ENCODE peak calls at places on chromosomes 12 and 14, in seven cellular contexts. One of them, this sample, is unnamed.

GRCh38 chr14:64942531-64943111 is at the start of gene GPX2:
- DNase-seq in astrocyte of the spinal cord: no peak
- DNase-seq in choroid plexus epithelial cell: no peak
- DNase-seq in psoas muscle: no peak
- DNase-seq in GM13976: no peak
- DNase-seq in fibroblast of mammary gland: no peak
- DNase-seq in cardiac fibroblast: no peak
- DNase-seq in this sample: no peak

GRCh38 chr14:99093532-99094517 is 178.2 kb downstream of the BCL11B start:
- DNase-seq in GM13976: no peak
- DNase-seq in choroid plexus epithelial cell: no peak
- DNase-seq in cardiac fibroblast: no peak
- DNase-seq in fibroblast of mammary gland: no peak
- DNase-seq in psoas muscle: no peak
- DNase-seq in astrocyte of the spinal cord: peak
- DNase-seq in this sample: no peak

GRCh38 chr14:84340938-84341337 is 1189.0 kb upstream of the FLRT2 start:
- DNase-seq in psoas muscle: no peak
- DNase-seq in fibroblast of mammary gland: peak
- DNase-seq in astrocyte of the spinal cord: peak
- DNase-seq in GM13976: no peak
- DNase-seq in cardiac fibroblast: peak
- DNase-seq in choroid plexus epithelial cell: no peak
- DNase-seq in this sample: no peak

GRCh38 chr12:58920102-58920955 is at the start of gene LRIG3:
- DNase-seq in cardiac fibroblast: peak
- DNase-seq in psoas muscle: peak
- DNase-seq in choroid plexus epithelial cell: peak
- DNase-seq in GM13976: peak
- DNase-seq in astrocyte of the spinal cord: peak
- DNase-seq in fibroblast of mammary gland: peak
- DNase-seq in this sample: no peak

GRCh38 chr12:96989916-96990315 is 82.9 kb downstream of the NEDD1 start:
- DNase-seq in psoas muscle: no peak
- DNase-seq in cardiac fibroblast: peak
- DNase-seq in GM13976: no peak
- DNase-seq in fibroblast of mammary gland: no peak
- DNase-seq in choroid plexus epithelial cell: peak
- DNase-seq in astrocyte of the spinal cord: peak
- DNase-seq in this sample: no peak

GRCh38 chr14:33465952-33466700 is 484.7 kb downstream of the EGLN3 start:
- DNase-seq in fibroblast of mammary gland: no peak
- DNase-seq in choroid plexus epithelial cell: peak
- DNase-seq in astrocyte of the spinal cord: no peak
- DNase-seq in GM13976: no peak
- DNase-seq in psoas muscle: no peak
- DNase-seq in cardiac fibroblast: peak
- DNase-seq in this sample: no peak

GRCh38 chr12:87930033-87930432 is 99.2 kb downstream of the C12orf50 start:
- DNase-seq in GM13976: no peak
- DNase-seq in astrocyte of the spinal cord: peak
- DNase-seq in psoas muscle: no peak
- DNase-seq in choroid plexus epithelial cell: peak
- DNase-seq in fibroblast of mammary gland: peak
- DNase-seq in cardiac fibroblast: peak
- DNase-seq in this sample: no peak

GRCh38 chr14:92373336-92373735 is 50.4 kb downstream of the SLC24A4 start:
- DNase-seq in GM13976: no peak
- DNase-seq in cardiac fibroblast: peak
- DNase-seq in fibroblast of mammary gland: no peak
- DNase-seq in psoas muscle: no peak
- DNase-seq in choroid plexus epithelial cell: peak
- DNase-seq in astrocyte of the spinal cord: no peak
- DNase-seq in this sample: no peak

GRCh38 chr12:7907009-7907408 is 29.0 kb downstream of the SLC2A3 start:
- DNase-seq in choroid plexus epithelial cell: peak
- DNase-seq in astrocyte of the spinal cord: peak
- DNase-seq in cardiac fibroblast: peak
- DNase-seq in psoas muscle: no peak
- DNase-seq in fibroblast of mammary gland: peak
- DNase-seq in GM13976: peak
- DNase-seq in this sample: no peak

GRCh38 chr14:105299654-105300541 is 903 bp downstream of the BRF1 start:
- DNase-seq in choroid plexus epithelial cell: no peak
- DNase-seq in fibroblast of mammary gland: no peak
- DNase-seq in astrocyte of the spinal cord: no peak
- DNase-seq in cardiac fibroblast: peak
- DNase-seq in psoas muscle: peak
- DNase-seq in GM13976: peak
- DNase-seq in this sample: no peak

GRCh38 chr12:12560587-12561304 is 1.9 kb downstream of the DUSP16 start:
- DNase-seq in cardiac fibroblast: peak
- DNase-seq in astrocyte of the spinal cord: peak
- DNase-seq in GM13976: peak
- DNase-seq in fibroblast of mammary gland: peak
- DNase-seq in choroid plexus epithelial cell: peak
- DNase-seq in psoas muscle: no peak
- DNase-seq in this sample: no peak

DNA sequence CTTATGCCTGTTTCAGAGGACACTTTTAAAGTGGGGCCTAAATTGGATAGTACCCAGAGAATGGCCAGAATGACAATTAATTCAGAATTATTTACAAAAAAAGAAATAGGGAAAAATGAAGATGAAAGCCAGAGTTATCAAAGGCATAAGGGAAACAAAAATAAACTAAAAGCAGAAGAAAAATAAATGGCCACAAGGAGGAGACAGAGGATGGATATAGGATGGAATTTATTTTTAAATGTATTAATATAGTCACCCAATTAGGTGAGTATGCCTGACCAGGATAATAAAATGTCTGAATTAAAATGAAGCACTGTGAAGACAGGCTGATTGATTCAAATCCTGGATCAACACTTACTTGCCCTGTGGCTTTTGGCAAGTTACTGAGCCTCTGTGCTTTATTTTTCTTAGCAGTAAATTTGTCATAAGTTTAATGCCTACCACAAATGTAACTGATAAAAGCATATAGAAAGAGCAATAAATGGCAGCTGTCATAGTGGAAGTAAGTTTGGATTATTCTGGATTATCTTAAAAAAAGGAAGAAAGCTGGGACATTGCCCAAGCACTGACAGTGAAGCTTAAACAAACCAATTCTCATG is 3.4 kb downstream of the CLEC9A start:
- DNase-seq in cardiac fibroblast: peak
- DNase-seq in psoas muscle: no peak
- DNase-seq in choroid plexus epithelial cell: peak
- DNase-seq in fibroblast of mammary gland: peak
- DNase-seq in astrocyte of the spinal cord: peak
- DNase-seq in GM13976: peak
- DNase-seq in this sample: no peak
- TF ChIP-seq CTCF in cardiac fibroblast: peak
- TF ChIP-seq CTCF in psoas muscle: peak
- TF ChIP-seq CTCF in choroid plexus epithelial cell: peak
- TF ChIP-seq CTCF in fibroblast of mammary gland: peak
- TF ChIP-seq CTCF in astrocyte of the spinal cord: peak
- TF ChIP-seq CTCF in GM13976: no peak
- TF ChIP-seq CTCF in this sample: peak

DNA sequence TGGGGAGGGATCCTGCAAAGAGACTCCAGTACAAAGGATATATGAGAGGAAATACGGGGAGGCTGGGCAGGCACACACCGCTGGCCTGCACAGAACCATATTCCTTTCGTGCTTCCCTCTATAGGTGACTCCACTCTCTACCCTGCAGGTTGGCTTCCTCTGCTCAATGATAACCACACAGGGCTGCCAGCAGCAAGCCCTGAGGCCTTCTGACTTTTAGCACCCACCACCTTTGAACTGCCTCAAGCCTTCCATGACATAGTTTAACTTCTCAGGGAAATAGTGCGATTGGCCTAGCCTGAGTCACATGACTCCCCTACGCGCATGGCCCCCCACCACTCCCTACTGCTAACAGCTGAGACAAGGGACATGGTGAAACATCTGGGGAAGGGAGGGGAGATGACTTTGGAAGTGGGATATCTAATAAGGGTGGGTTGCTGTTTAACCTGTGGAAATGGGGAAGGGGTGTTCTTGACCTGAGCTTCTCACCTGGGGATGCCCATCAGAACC is 3.0 kb upstream of the FOXN3 start:
- DNase-seq in astrocyte of the spinal cord: no peak
- DNase-seq in fibroblast of mammary gland: no peak
- DNase-seq in GM13976: no peak
- DNase-seq in psoas muscle: no peak
- DNase-seq in choroid plexus epithelial cell: no peak
- DNase-seq in cardiac fibroblast: no peak
- DNase-seq in this sample: no peak
- TF ChIP-seq CTCF in astrocyte of the spinal cord: no peak
- TF ChIP-seq CTCF in fibroblast of mammary gland: no peak
- TF ChIP-seq CTCF in GM13976: no peak
- TF ChIP-seq CTCF in psoas muscle: no peak
- TF ChIP-seq CTCF in choroid plexus epithelial cell: no peak
- TF ChIP-seq CTCF in cardiac fibroblast: no peak
- TF ChIP-seq CTCF in this sample: no peak

DNA sequence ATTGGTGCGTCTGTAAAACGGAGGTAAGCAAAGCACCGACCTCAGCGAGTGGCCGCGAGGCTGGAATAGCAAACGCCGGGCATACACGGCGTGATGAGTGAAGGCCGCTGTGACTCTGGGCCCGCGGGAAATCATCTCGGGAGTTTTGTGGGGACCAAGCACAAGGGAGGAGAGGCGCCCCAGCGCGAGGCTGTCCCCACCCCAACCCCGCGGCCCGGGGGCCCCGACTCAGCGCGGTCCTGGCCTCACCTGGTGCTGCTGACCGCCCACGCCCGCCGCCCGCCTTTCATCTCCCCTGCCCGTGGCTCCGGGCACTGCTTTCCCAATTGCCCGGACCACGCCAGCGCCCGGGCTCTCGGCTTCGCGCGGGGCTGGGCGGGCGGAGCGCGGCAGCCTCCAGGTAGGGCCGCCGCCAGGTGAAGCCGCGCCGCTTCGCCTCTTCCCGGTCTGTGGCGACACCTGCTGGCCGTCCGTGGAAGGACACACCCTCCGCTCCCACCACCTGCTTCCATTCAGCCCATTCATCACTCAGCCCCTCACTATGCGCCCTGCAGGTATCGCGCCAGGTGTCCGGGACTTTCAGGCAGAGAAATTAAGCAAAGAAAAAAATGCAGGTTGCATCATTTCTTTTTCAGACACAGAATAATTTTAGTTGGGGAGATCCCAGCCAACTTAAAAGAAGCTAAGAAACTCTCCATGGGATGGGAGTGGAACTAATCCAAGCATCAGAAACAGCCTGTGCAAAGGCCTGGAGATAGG is 360.4 kb downstream of the MED13L start:
- DNase-seq in fibroblast of mammary gland: no peak
- DNase-seq in psoas muscle: peak
- DNase-seq in GM13976: peak
- DNase-seq in cardiac fibroblast: peak
- DNase-seq in astrocyte of the spinal cord: peak
- DNase-seq in choroid plexus epithelial cell: peak
- DNase-seq in this sample: peak
- TF ChIP-seq CTCF in fibroblast of mammary gland: peak
- TF ChIP-seq CTCF in psoas muscle: peak
- TF ChIP-seq CTCF in GM13976: peak
- TF ChIP-seq CTCF in cardiac fibroblast: peak
- TF ChIP-seq CTCF in astrocyte of the spinal cord: peak
- TF ChIP-seq CTCF in choroid plexus epithelial cell: peak
- TF ChIP-seq CTCF in this sample: peak

DNA sequence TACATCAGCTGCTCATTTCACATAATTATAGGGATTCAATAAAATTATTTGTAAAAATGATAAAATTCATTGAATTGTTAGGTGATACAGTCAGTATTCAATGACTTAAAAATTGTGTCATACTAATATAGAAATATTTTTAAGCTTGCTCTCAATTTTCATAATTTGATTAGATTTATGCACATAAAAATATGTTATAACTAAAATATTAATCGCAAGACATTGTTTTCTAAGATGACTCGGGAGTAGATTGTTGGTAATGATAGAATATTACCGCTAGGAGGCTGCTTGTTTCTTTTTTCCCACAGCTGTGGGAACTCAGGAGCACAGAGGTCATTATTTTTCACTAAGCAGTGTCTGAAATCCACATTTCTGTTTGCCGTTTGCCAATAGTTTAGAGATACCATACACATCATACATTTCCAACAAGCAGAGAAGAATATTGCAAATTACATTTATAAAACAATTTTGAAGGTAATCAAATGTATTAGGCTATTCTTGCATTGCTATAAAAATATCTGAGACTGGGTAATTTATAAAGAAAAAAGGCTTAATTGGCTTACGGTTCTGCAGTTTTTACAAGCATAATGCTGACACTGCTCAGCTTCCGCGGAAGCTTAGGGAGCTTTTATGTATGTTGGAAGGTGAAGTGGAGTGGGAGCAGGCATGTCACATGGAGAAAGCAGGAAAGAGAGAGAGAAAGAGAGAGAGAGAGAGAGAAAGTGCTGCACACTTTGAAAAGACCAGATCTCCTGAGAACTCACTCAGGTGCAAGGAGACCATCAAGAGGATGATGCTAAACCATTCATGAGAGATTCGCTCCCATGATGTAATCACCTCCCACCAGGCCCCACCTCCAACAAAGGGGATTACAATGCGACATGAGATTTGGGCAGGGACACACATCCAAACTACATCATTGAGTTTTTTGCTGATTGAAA is 9.2 kb downstream of the CD69 start:
- DNase-seq in astrocyte of the spinal cord: peak
- DNase-seq in psoas muscle: no peak
- DNase-seq in fibroblast of mammary gland: peak
- DNase-seq in choroid plexus epithelial cell: peak
- DNase-seq in GM13976: no peak
- DNase-seq in cardiac fibroblast: peak
- DNase-seq in this sample: no peak
- TF ChIP-seq CTCF in astrocyte of the spinal cord: peak
- TF ChIP-seq CTCF in psoas muscle: peak
- TF ChIP-seq CTCF in fibroblast of mammary gland: peak
- TF ChIP-seq CTCF in choroid plexus epithelial cell: peak
- TF ChIP-seq CTCF in GM13976: peak
- TF ChIP-seq CTCF in cardiac fibroblast: peak
- TF ChIP-seq CTCF in this sample: no peak

GRCh38 chr14:32224731-32225377 is 21.8 kb upstream of the RNU6-8 start:
- DNase-seq in GM13976: no peak
- DNase-seq in fibroblast of mammary gland: peak
- DNase-seq in choroid plexus epithelial cell: peak
- DNase-seq in psoas muscle: peak
- DNase-seq in cardiac fibroblast: peak
- DNase-seq in astrocyte of the spinal cord: peak
- DNase-seq in this sample: no peak
- TF ChIP-seq CTCF in GM13976: no peak
- TF ChIP-seq CTCF in fibroblast of mammary gland: peak
- TF ChIP-seq CTCF in choroid plexus epithelial cell: peak
- TF ChIP-seq CTCF in psoas muscle: peak
- TF ChIP-seq CTCF in cardiac fibroblast: peak
- TF ChIP-seq CTCF in astrocyte of the spinal cord: peak
- TF ChIP-seq CTCF in this sample: peak

DNA sequence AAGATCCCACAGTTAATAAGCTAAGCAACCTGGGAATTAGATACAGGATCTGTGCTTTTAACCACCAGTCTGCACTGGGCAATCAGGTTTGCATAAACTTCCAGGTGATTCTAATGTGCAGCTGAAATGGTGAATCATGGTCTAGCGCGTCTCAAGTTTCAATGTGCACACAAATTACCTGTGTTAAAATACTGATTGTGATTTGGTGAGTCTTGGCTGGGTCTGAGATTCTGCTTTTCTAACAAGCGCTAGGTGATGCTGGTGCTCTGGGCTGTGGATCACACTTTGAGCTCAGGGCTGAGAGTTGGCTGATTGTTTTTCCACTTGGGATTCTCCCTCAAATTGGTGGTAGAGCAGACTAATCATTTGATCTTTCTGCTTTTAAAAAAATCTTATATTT is 124.8 kb downstream of the C12orf75 start:
- DNase-seq in cardiac fibroblast: no peak
- DNase-seq in astrocyte of the spinal cord: no peak
- DNase-seq in choroid plexus epithelial cell: no peak
- DNase-seq in GM13976: no peak
- DNase-seq in psoas muscle: no peak
- DNase-seq in fibroblast of mammary gland: no peak
- DNase-seq in this sample: no peak
- TF ChIP-seq CTCF in cardiac fibroblast: no peak
- TF ChIP-seq CTCF in astrocyte of the spinal cord: no peak
- TF ChIP-seq CTCF in choroid plexus epithelial cell: no peak
- TF ChIP-seq CTCF in GM13976: no peak
- TF ChIP-seq CTCF in psoas muscle: no peak
- TF ChIP-seq CTCF in fibroblast of mammary gland: no peak
- TF ChIP-seq CTCF in this sample: no peak